ENCODE peak calls at places on chromosomes 6 and 20, in nine cellular contexts. B is heart left ventricle, Q is stomach, Y is right lobe of liver, U is tibial nerve, R is IMR-90, I is uterus, A is upper lobe of left lung, D is breast epithelium. F is an unnamed sample. For H3K4me1, the result is how much of the 10 kb centered on the place peaks cover.

GRCh38 chr20:37451616-37452015 is 69.4 kb upstream of the NNAT start:
- DNase-seq in A (no peak), U (no peak), I (no peak), R (no peak), D (no peak), Q (no peak), Y (no peak), B (no peak), F (no peak)

GRCh38 chr6:161151660-161152526 is 122.0 kb downstream of the AGPAT4 start:
- DNase-seq in B (no peak), I (no peak), Y (peak), A (peak), R (no peak), Q (no peak), D (no peak), U (no peak), F (no peak)

GRCh38 chr20:64246616-64247311 is 8.8 kb upstream of the PCMTD2 start:
- DNase-seq in B (no peak), U (no peak), I (no peak), A (no peak), Q (peak), Y (peak), R (no peak), D (no peak), F (no peak)

GRCh38 chr6:9612489-9612888 is 802.4 kb downstream of the TFAP2A start:
- DNase-seq in U (no peak), Q (no peak), Y (no peak), A (no peak), I (no peak), R (peak), D (no peak), B (no peak), F (no peak)

GRCh38 chr6:76681781-76682180 is 609.3 kb upstream of the IMPG1 start:
- DNase-seq in R (no peak), I (no peak), Q (no peak), B (no peak), A (no peak), D (no peak), U (no peak), Y (no peak), F (no peak)

GRCh38 chr20:58574014-58574413 is 58.8 kb upstream of the APCDD1L start:
- DNase-seq in Y (no peak), Q (no peak), U (no peak), R (no peak), A (no peak), B (no peak), D (no peak), I (no peak), F (no peak)

GRCh38 chr6:46993846-46994245 is 48.3 kb downstream of the ADGRF1 start:
- DNase-seq in A (no peak), I (no peak), B (no peak), Y (no peak), R (peak), D (no peak), Q (no peak), U (no peak), F (no peak)

GRCh38 chr20:8587246-8587645 is 455.2 kb downstream of the PLCB1 start:
- DNase-seq in D (no peak), B (no peak), Y (no peak), R (no peak), I (no peak), A (no peak), Q (no peak), U (no peak), F (no peak)

GRCh38 chr6:2658788-2659187 is 91.9 kb downstream of the MYLK4 start:
- DNase-seq in Q (no peak), R (no peak), B (no peak), Y (no peak), A (no peak), U (no peak), I (no peak), D (peak), F (no peak)

GRCh38 chr6:159677226-159677901 is 15.7 kb downstream of the SOD2 start:
- DNase-seq in A (no peak), B (no peak), Q (no peak), D (no peak), I (no peak), R (no peak), Y (no peak), U (no peak), F (no peak)

GRCh38 chr6:36848658-36849441 is 9.6 kb upstream of the CPNE5 start:
- DNase-seq in Q (peak), R (no peak), Y (no peak), A (peak), B (peak), D (peak), U (no peak), I (peak), F (no peak)

GRCh38 chr6:155958550-155958949 is 502.9 kb upstream of the NOX3 start:
- DNase-seq in Q (peak), D (no peak), B (no peak), I (no peak), Y (no peak), A (no peak), U (no peak), R (no peak), F (no peak)

GRCh38 chr20:42352096-42352495 is 733.9 kb upstream of the CHD6 start:
- DNase-seq in D (no peak), Q (no peak), R (no peak), B (no peak), U (no peak), A (no peak), Y (no peak), I (no peak), F (no peak)

GRCh38 chr20:56362833-56363413 is 4.1 kb downstream of the FAM210B start:
- DNase-seq in Q (no peak), Y (no peak), B (peak), U (no peak), D (peak), R (peak), A (no peak), I (no peak), F (peak)

GRCh38 chr20:56237337-56237736 is 11.2 kb upstream of the MC3R start:
- DNase-seq in U (no peak), R (no peak), A (no peak), Y (no peak), D (no peak), Q (no peak), I (no peak), B (no peak), F (no peak)

GRCh38 chr6:41455818-41456217 is 90.4 kb upstream of the FOXP4 start:
- DNase-seq in U (no peak), R (no peak), D (no peak), Q (no peak), A (no peak), I (no peak), Y (no peak), B (no peak), F (no peak)

GRCh38 chr6:105099371-105099770 is 80.4 kb downstream of the POPDC3 start:
- DNase-seq in Q (no peak), B (no peak), U (no peak), Y (no peak), A (no peak), I (no peak), D (no peak), R (no peak), F (no peak)
- TF ChIP-seq POLR2A in Q (no peak), B (no peak), U (no peak), Y (no peak), A (no peak), I (no peak), D (no peak), R (no peak), F (no peak)

DNA sequence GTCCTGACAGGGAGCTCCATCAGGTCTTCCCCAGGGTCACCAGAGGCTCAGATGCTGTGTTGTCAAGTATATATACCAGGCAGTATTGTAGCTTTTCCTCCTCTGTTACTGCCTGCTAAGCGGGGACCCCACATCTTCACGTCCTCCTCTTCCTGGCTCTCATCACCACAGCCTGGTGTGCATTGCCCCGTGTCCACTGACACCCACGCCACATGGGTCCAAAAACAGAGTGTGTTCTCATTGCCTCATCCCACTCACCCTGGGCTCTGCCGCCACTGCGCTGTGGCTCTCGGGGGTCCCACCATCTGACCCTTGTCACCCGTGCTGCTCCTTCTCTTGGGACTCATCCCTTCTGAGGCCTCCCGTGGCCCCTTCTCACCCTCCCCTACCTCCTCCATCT is 45.1 kb upstream of the FANCE start:
- DNase-seq in R (no peak), A (no peak), D (no peak), B (no peak), Q (no peak), I (no peak), U (no peak), Y (no peak), F (no peak)
- H3K4me1 ChIP-seq in R (under half), A (under half), D (under half), B (under half), Q (under half), I (under half), U (under half), Y (under half), F (under half)

DNA sequence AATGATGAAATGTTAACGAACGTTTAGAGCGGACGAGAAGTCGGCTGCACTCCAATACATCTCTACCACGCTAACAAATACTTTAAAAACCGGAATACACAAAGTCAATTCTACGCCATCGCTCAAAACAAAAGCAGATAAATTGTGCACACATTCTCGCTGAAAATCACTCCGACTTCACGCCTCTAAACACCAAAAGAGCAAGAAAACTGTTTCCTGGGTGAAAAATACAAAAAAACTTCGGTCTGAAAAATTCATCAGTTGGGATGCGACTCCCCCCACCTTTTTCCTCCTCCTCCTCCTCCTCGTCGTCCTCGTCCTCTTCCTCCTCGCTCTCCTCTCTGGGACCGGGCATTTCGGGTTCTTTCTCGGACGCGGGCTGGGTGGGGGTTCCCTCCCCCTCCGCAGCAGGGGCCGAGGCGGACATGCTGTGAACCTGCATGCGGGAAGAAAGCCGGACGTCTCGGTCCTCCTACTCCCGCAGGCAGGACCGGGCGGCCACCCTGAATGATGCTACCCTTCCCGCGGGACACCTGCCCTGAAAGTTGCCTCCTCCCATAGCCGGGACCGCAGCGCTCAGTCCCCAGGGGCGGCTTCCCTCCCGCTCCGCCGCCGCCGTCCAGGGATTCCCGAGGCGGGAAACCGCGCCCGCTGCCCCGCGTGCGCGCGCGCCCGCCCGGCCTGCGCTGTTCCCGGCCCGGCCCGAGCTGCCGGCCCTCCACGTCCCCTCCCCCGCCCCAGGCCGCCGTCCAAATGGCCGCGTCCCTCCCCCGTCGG is 581 bp downstream of the DEK start:
- DNase-seq in Y (peak), U (peak), A (peak), B (peak), Q (peak), I (no peak), R (no peak), D (no peak), F (peak)
- TF ChIP-seq POLR2A in Y (no peak), U (no peak), A (no peak), B (no peak), Q (no peak), I (no peak), R (no peak), D (no peak), F (no peak)

DNA sequence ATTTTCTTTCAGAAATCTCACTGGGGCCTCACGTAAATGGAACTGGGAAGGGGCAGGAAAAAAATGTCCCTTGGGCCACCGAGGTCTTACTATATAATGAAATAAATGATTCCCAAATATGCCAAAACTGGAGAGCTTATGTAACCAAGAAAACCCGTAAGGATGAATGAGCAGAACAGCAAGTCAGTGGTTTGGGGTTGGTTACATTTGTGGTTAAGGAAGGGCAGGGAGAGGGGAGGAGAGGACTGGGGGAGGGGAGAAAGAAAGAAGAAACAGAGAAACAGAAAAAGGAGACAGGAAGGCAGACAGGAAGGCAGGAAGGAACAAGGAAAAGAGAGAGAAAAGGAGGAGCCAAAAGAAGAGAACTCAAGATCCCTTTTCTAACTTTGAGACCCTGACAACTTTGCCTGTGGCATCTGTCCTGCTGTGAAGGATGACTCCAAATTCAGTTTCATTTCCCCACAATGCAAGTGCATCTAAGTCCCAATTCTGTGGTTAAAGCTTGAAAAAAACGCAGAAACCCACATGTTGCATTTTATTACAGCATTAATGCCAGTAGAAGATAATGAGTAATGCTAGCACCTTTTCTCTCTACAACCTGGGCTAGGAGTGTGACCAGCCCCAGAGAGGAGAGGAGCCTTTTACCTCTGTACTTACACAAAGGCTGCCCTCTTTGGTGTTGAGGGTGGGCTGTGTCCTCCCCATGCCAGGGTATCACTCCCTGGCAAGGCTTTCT is 10.8 kb upstream of the ARMC2 start:
- DNase-seq in A (no peak), B (no peak), R (peak), D (no peak), Q (no peak), U (no peak), I (no peak), Y (no peak), F (no peak)
- H3K4me1 ChIP-seq in A (under half), B (under half), R (under half), D (under half), Q (under half), U (under half), I (under half), Y (under half), F (under half)

GRCh38 chr6:119526609-119527605 is 177.3 kb upstream of the MAN1A1 start:
- DNase-seq in U (no peak), A (no peak), B (no peak), Q (no peak), R (no peak), I (no peak), D (no peak), Y (no peak), F (no peak)
- TF ChIP-seq POLR2A in U (no peak), A (no peak), B (no peak), Q (no peak), R (no peak), I (no peak), D (no peak), Y (no peak), F (no peak)

F was measured in ovary.